ENCODE peak calls at places on chromosome 7, in nine cellular contexts. O is amygdala; R is fibroblast of mammary gland; N is stimulated activated CD4-positive, alpha-beta T cell treated with anti-CD3 and anti-CD28 coated beads, Interleukin-4, amount 100 ng/mL, for 4 hours; V is KBM-7; A is nephron progenitor cell; X is activated CD4-positive, alpha-beta T cell treated with anti-CD3 and anti-CD28 coated beads, Interleukin-2, amount 10 ng/mL, durations not matched to agents 24 days and 14 days; K is activated T-helper 9 cell treated with anti-CD3 and anti-CD28 coated beads, Interleukin-2, amount 50 U/mL, for 16 hours; J is astrocyte of the spinal cord. Y is an unnamed sample.
A peak's percentile ranks its signal among the peaks of the same experiment; 100 is the strongest.

GRCh38 chr7:18570890-18571478 is 75.4 kb downstream of the HDAC9 start:
- DNase-seq in X (no peak), K (no peak), R (peak; percentile 65), N (no peak), J (peak; percentile 71), O (no peak), A (no peak), V (peak; percentile 13), Y (peak; percentile 21)

GRCh38 chr7:141590666-141591065 is 39.5 kb downstream of the AGK start:
- DNase-seq in A (no peak), O (no peak), R (peak; percentile 11), N (no peak), V (no peak), J (no peak), X (peak; percentile 46), K (no peak), Y (no peak)

GRCh38 chr7:3436746-3437145 is 135.7 kb downstream of the SDK1 start:
- DNase-seq in X (no peak), R (peak; percentile 36), N (no peak), J (peak; percentile 81), V (no peak), K (no peak), O (no peak), A (no peak), Y (no peak)

GRCh38 chr7:73308074-73308664 is 457 bp downstream of the NSUN5 start:
- DNase-seq in V (no peak), A (no peak), O (no peak), R (no peak), K (no peak), J (peak; percentile 5), N (no peak), X (no peak), Y (peak; percentile 38)

GRCh38 chr7:158863611-158864506 is 7.5 kb downstream of the DYNC2I1 start:
- DNase-seq in J (peak; percentile 64), A (peak; percentile 46), K (no peak), V (peak; percentile 74), N (peak; percentile 29), R (peak; percentile 53), O (no peak), X (peak; percentile 85), Y (peak; percentile 53)

GRCh38 chr7:44393238-44394111 is 68.1 kb upstream of the CAMK2B start:
- DNase-seq in J (no peak), K (no peak), N (no peak), O (no peak), R (no peak), A (no peak), V (no peak), X (no peak), Y (no peak)

GRCh38 chr7:139699640-139700504 is 77.9 kb downstream of the HIPK2 start:
- DNase-seq in K (no peak), R (no peak), O (no peak), A (no peak), J (no peak), N (no peak), X (peak; percentile 68), V (no peak), Y (peak; percentile 37)

GRCh38 chr7:91789086-91789485 is 91.4 kb downstream of the MTERF1 start:
- DNase-seq in N (no peak), O (no peak), J (no peak), A (no peak), R (no peak), K (no peak), V (no peak), X (no peak), Y (no peak)

GRCh38 chr7:45384499-45384898 is 189.7 kb upstream of the ADCY1 start:
- DNase-seq in N (no peak), X (peak; percentile 20), A (no peak), V (no peak), R (peak; percentile 66), K (no peak), J (peak; percentile 23), O (no peak), Y (no peak)

GRCh38 chr7:31702354-31702753 is 15.3 kb downstream of the PPP1R17 start:
- DNase-seq in J (no peak), R (no peak), A (no peak), X (no peak), K (no peak), N (no peak), O (no peak), V (no peak), Y (no peak)

GRCh38 chr7:66415659-66416265 is 210.6 kb downstream of the TPST1 start:
- DNase-seq in J (no peak), A (no peak), R (peak; percentile 32), O (no peak), V (no peak), X (no peak), K (no peak), N (no peak), Y (no peak)

GRCh38 chr7:15219758-15220157 is 317.2 kb upstream of the DGKB start:
- DNase-seq in J (no peak), A (no peak), O (no peak), V (peak; percentile 71), N (no peak), K (no peak), R (no peak), X (no peak), Y (no peak)

GRCh38 chr7:38858281-38858884 is 50.6 kb downstream of the VPS41 start:
- DNase-seq in X (no peak), A (no peak), O (no peak), J (peak; percentile 50), V (no peak), K (no peak), N (no peak), R (peak; percentile 61), Y (no peak)

GRCh38 chr7:44757311-44757710 is 8.7 kb downstream of the ZMIZ2 start:
- DNase-seq in V (no peak), N (no peak), J (no peak), K (no peak), A (no peak), O (no peak), R (no peak), X (no peak), Y (no peak)

GRCh38 chr7:127393370-127394058 is 1.0 kb upstream of the ZNF800 start:
- DNase-seq in A (peak; percentile 12), N (no peak), R (no peak), V (no peak), X (no peak), K (no peak), J (peak; percentile 23), O (no peak), Y (peak; percentile 41)

GRCh38 chr7:27771111-27771510 is 31.1 kb downstream of the TAX1BP1 start:
- DNase-seq in A (no peak), X (no peak), R (no peak), J (no peak), O (no peak), N (no peak), K (no peak), V (no peak), Y (no peak)

GRCh38 chr7:26859720-26860119 is 4.7 kb downstream of the SKAP2 start:
- DNase-seq in N (no peak), K (no peak), V (no peak), A (no peak), J (no peak), O (no peak), R (no peak), X (no peak), Y (no peak)